ENCODE peak calls at places on chromosomes 11 and 22, in five cellular contexts. One of them, this sample, is unnamed. For H3K36me3 and H3K27me3, the result is how much of the 10 kb centered on the place peaks cover.

GRCh38 chr11:118398797-118399564 is 2.4 kb upstream of the ATP5MG start:
- DNase-seq in thoracic aorta: no peak
- DNase-seq in neural progenitor cell: no peak
- DNase-seq in body of pancreas: no peak
- DNase-seq in tibial artery: no peak
- DNase-seq in this sample: no peak

GRCh38 chr11:75627879-75628668 is 40.8 kb downstream of the MAP6 start:
- DNase-seq in tibial artery: no peak
- DNase-seq in neural progenitor cell: no peak
- DNase-seq in thoracic aorta: no peak
- DNase-seq in body of pancreas: no peak
- DNase-seq in this sample: no peak

GRCh38 chr22:23608583-23608982 is 23.5 kb downstream of the DRICH1 start:
- DNase-seq in body of pancreas: no peak
- DNase-seq in thoracic aorta: no peak
- DNase-seq in tibial artery: no peak
- DNase-seq in neural progenitor cell: peak
- DNase-seq in this sample: no peak

GRCh38 chr22:39414886-39415285 is 15.3 kb downstream of the TAB1 start:
- DNase-seq in neural progenitor cell: no peak
- DNase-seq in body of pancreas: no peak
- DNase-seq in tibial artery: no peak
- DNase-seq in thoracic aorta: no peak
- DNase-seq in this sample: no peak

GRCh38 chr11:72015511-72016061 is 16.9 kb downstream of the IL18BP start:
- DNase-seq in thoracic aorta: no peak
- DNase-seq in body of pancreas: no peak
- DNase-seq in neural progenitor cell: peak
- DNase-seq in tibial artery: no peak
- DNase-seq in this sample: no peak

GRCh38 chr11:1271002-1271401 is 38.4 kb downstream of the TOLLIP start:
- DNase-seq in thoracic aorta: no peak
- DNase-seq in neural progenitor cell: no peak
- DNase-seq in body of pancreas: no peak
- DNase-seq in tibial artery: no peak
- DNase-seq in this sample: no peak

GRCh38 chr11:75265851-75266531 is 25.4 kb downstream of the TPBGL start:
- DNase-seq in neural progenitor cell: no peak
- DNase-seq in tibial artery: no peak
- DNase-seq in thoracic aorta: no peak
- DNase-seq in body of pancreas: no peak
- DNase-seq in this sample: no peak

GRCh38 chr11:57638005-57638760 is 11.5 kb downstream of the YPEL4 start:
- DNase-seq in neural progenitor cell: peak
- DNase-seq in thoracic aorta: peak
- DNase-seq in body of pancreas: peak
- DNase-seq in tibial artery: no peak
- DNase-seq in this sample: peak

GRCh38 chr11:85827768-85828639 is 17.1 kb upstream of the SYTL2 start:
- DNase-seq in tibial artery: no peak
- DNase-seq in body of pancreas: no peak
- DNase-seq in thoracic aorta: no peak
- DNase-seq in neural progenitor cell: no peak
- DNase-seq in this sample: no peak

GRCh38 chr11:2806351-2807058 is 79.1 kb downstream of the CDKN1C start:
- DNase-seq in tibial artery: peak
- DNase-seq in neural progenitor cell: peak
- DNase-seq in thoracic aorta: no peak
- DNase-seq in body of pancreas: peak
- DNase-seq in this sample: peak

GRCh38 chr11:115776916-115777315 is 272.7 kb upstream of the CADM1 start:
- DNase-seq in body of pancreas: no peak
- DNase-seq in tibial artery: no peak
- DNase-seq in neural progenitor cell: no peak
- DNase-seq in thoracic aorta: no peak
- DNase-seq in this sample: no peak

GRCh38 chr11:85769758-85770157 is 41.2 kb downstream of the SYTL2 start:
- DNase-seq in body of pancreas: no peak
- DNase-seq in neural progenitor cell: no peak
- DNase-seq in thoracic aorta: no peak
- DNase-seq in tibial artery: no peak
- DNase-seq in this sample: no peak

GRCh38 chr11:96357794-96358193 is 14.8 kb upstream of the MAML2 start:
- DNase-seq in body of pancreas: no peak
- DNase-seq in neural progenitor cell: no peak
- DNase-seq in thoracic aorta: no peak
- DNase-seq in tibial artery: no peak
- DNase-seq in this sample: no peak

GRCh38 chr11:46273511-46274205 is 3.8 kb upstream of the CREB3L1 start:
- DNase-seq in thoracic aorta: no peak
- DNase-seq in neural progenitor cell: no peak
- DNase-seq in body of pancreas: peak
- DNase-seq in tibial artery: no peak
- DNase-seq in this sample: no peak

GRCh38 chr22:25406510-25407210 is 157.8 kb upstream of the GRK3 start:
- DNase-seq in body of pancreas: peak
- DNase-seq in tibial artery: peak
- DNase-seq in thoracic aorta: no peak
- DNase-seq in neural progenitor cell: peak
- DNase-seq in this sample: no peak

GRCh38 chr11:65789230-65790103 is 2.6 kb downstream of the OVOL1 start:
- DNase-seq in body of pancreas: no peak
- DNase-seq in thoracic aorta: no peak
- DNase-seq in tibial artery: no peak
- DNase-seq in neural progenitor cell: no peak
- DNase-seq in this sample: no peak

GRCh38 chr22:36362819-36363377 is 24.9 kb downstream of the MYH9 start:
- DNase-seq in thoracic aorta: no peak
- DNase-seq in tibial artery: no peak
- DNase-seq in neural progenitor cell: no peak
- DNase-seq in body of pancreas: no peak
- DNase-seq in this sample: no peak

GRCh38 chr11:27625347-27625912 is 74.8 kb downstream of the BDNF start:
- DNase-seq in neural progenitor cell: no peak
- DNase-seq in tibial artery: no peak
- DNase-seq in body of pancreas: no peak
- DNase-seq in thoracic aorta: no peak
- DNase-seq in this sample: no peak

GRCh38 chr11:34426766-34427170 is 12.0 kb upstream of the CAT start:
- DNase-seq in neural progenitor cell: no peak
- DNase-seq in body of pancreas: no peak
- DNase-seq in tibial artery: no peak
- DNase-seq in thoracic aorta: no peak
- DNase-seq in this sample: peak
- TF ChIP-seq CTCF in neural progenitor cell: no peak
- TF ChIP-seq CTCF in body of pancreas: no peak
- TF ChIP-seq CTCF in tibial artery: no peak
- TF ChIP-seq CTCF in thoracic aorta: no peak
- TF ChIP-seq CTCF in this sample: no peak

DNA sequence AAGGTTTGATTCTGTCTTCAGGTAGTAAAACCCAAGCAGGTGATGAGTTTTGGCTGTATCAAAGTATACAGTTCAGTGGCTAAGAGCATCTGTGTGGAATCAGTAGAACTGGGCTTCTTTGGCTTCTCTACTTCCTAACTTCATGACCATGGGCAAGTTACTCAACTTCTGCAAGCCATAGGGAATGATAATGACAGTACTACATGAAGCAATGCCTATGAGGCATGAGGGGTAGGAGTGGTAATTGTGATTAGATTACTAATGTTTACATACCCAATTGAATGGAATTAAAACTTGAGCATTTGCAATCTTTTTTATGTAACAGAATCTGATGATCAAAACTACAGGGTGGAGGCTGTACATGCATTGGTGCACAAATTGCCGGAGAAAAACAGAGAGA is 164.3 kb downstream of the PGR start:
- DNase-seq in body of pancreas: no peak
- DNase-seq in tibial artery: no peak
- DNase-seq in thoracic aorta: no peak
- DNase-seq in neural progenitor cell: no peak
- DNase-seq in this sample: no peak
- H3K36me3 ChIP-seq in body of pancreas: under half
- H3K36me3 ChIP-seq in tibial artery: under half
- H3K36me3 ChIP-seq in thoracic aorta: under half
- H3K36me3 ChIP-seq in neural progenitor cell: under half
- H3K36me3 ChIP-seq in this sample: under half

GRCh38 chr11:32149748-32150147 is 58.9 kb downstream of the RCN1 start:
- DNase-seq in tibial artery: no peak
- DNase-seq in body of pancreas: no peak
- DNase-seq in neural progenitor cell: no peak
- DNase-seq in thoracic aorta: no peak
- DNase-seq in this sample: no peak

GRCh38 chr11:32152821-32153220 is 61.9 kb downstream of the RCN1 start:
- DNase-seq in neural progenitor cell: no peak
- DNase-seq in tibial artery: no peak
- DNase-seq in thoracic aorta: no peak
- DNase-seq in body of pancreas: no peak
- DNase-seq in this sample: no peak

GRCh38 chr11:32148824-32149223 is 58.0 kb downstream of the RCN1 start:
- DNase-seq in body of pancreas: no peak
- DNase-seq in neural progenitor cell: no peak
- DNase-seq in tibial artery: no peak
- DNase-seq in thoracic aorta: no peak
- DNase-seq in this sample: no peak

GRCh38 chr11:32153747-32154146 is 62.9 kb downstream of the RCN1 start:
- DNase-seq in neural progenitor cell: no peak
- DNase-seq in thoracic aorta: no peak
- DNase-seq in tibial artery: no peak
- DNase-seq in body of pancreas: no peak
- DNase-seq in this sample: no peak

GRCh38 chr11:32151036-32151435 is 60.2 kb downstream of the RCN1 start:
- DNase-seq in thoracic aorta: no peak
- DNase-seq in neural progenitor cell: no peak
- DNase-seq in tibial artery: no peak
- DNase-seq in body of pancreas: no peak
- DNase-seq in this sample: no peak
- H3K27me3 ChIP-seq in thoracic aorta: under half
- H3K27me3 ChIP-seq in neural progenitor cell: under half
- H3K27me3 ChIP-seq in tibial artery: under half
- H3K27me3 ChIP-seq in body of pancreas: under half
- H3K27me3 ChIP-seq in this sample: under half

GRCh38 chr11:33987545-33987944 is 64.0 kb upstream of the CAPRIN1 start:
- DNase-seq in thoracic aorta: no peak
- DNase-seq in neural progenitor cell: no peak
- DNase-seq in body of pancreas: no peak
- DNase-seq in tibial artery: no peak
- DNase-seq in this sample: no peak

GRCh38 chr11:33987975-33988580 is 63.5 kb upstream of the CAPRIN1 start:
- DNase-seq in tibial artery: peak
- DNase-seq in thoracic aorta: peak
- DNase-seq in neural progenitor cell: peak
- DNase-seq in body of pancreas: peak
- DNase-seq in this sample: peak

GRCh38 chr11:33982661-33983060 is 68.9 kb upstream of the CAPRIN1 start:
- DNase-seq in body of pancreas: no peak
- DNase-seq in tibial artery: no peak
- DNase-seq in neural progenitor cell: no peak
- DNase-seq in thoracic aorta: no peak
- DNase-seq in this sample: no peak

GRCh38 chr11:33980896-33981295 is 70.6 kb upstream of the CAPRIN1 start:
- DNase-seq in thoracic aorta: no peak
- DNase-seq in neural progenitor cell: no peak
- DNase-seq in body of pancreas: no peak
- DNase-seq in tibial artery: no peak
- DNase-seq in this sample: no peak

DNA sequence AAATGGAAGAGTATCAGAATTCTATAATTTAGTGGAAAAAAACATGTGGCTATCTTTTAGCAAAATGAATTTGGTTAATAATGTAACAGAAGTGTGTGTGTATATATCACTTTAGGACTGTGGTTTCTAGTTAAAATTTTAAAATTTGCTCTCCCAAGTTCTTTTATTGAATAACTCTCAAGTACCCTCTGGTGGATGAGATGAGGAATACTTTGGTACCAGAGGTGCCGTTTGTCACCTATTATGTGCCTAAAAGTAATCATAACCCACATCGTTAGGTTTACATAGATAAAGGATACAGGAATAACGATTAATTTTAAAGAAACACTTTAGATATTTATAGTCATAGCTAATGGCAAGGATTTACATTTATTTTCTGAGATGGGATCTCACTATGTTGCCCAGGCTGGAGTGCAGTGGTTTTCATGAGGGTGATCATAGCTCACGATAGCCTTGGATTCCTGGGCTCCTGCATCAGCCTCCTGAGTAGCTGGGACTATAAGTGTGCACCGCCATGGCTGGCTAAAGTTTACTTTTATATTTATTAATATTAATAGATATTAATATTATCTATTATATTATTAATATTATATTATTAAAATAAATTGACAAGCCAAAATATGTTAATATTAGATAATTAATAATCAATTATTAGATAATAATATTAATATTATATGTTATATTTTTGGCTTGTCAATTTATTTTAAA is 66.7 kb upstream of the CAPRIN1 start:
- DNase-seq in tibial artery: no peak
- DNase-seq in neural progenitor cell: no peak
- DNase-seq in thoracic aorta: no peak
- DNase-seq in body of pancreas: no peak
- DNase-seq in this sample: no peak
- TF ChIP-seq CTCF in tibial artery: no peak
- TF ChIP-seq CTCF in neural progenitor cell: peak
- TF ChIP-seq CTCF in thoracic aorta: no peak
- TF ChIP-seq CTCF in body of pancreas: no peak
- TF ChIP-seq CTCF in this sample: no peak

GRCh38 chr22:26501996-26502395 is 10.3 kb downstream of the TFIP11 start:
- DNase-seq in body of pancreas: no peak
- DNase-seq in thoracic aorta: no peak
- DNase-seq in neural progenitor cell: no peak
- DNase-seq in tibial artery: no peak
- DNase-seq in this sample: no peak
- H3K36me3 ChIP-seq in body of pancreas: half or more
- H3K36me3 ChIP-seq in thoracic aorta: half or more
- H3K36me3 ChIP-seq in neural progenitor cell: under half
- H3K36me3 ChIP-seq in tibial artery: half or more
- H3K36me3 ChIP-seq in this sample: under half

DNA sequence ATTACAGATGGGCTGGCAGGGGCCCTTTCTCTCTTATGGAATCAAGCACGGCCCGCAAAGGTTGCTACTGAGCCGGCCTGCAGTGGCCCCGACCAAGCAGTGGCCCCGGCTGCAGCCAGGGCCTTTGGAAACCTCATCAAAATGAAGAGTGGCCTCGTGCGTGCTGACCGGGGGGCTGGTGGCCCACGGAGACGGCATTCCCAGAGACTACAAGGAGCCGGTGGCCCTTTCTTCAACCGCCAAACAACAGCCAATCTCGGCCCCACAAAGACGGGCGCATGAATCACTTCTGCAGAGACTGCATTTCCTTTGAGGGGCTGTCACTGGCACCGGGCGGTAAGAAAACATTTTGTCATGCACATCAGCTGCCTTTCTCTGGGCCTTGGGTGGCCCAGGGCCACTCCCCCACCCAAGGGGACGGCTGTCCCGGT is 43.1 kb upstream of the FGF3 start:
- DNase-seq in neural progenitor cell: no peak
- DNase-seq in thoracic aorta: no peak
- DNase-seq in body of pancreas: no peak
- DNase-seq in tibial artery: no peak
- DNase-seq in this sample: no peak
- H3K27me3 ChIP-seq in neural progenitor cell: under half
- H3K27me3 ChIP-seq in thoracic aorta: under half
- H3K27me3 ChIP-seq in body of pancreas: under half
- H3K27me3 ChIP-seq in tibial artery: half or more
- H3K27me3 ChIP-seq in this sample: under half